ENCODE peak calls at places on chromosomes 3 and 15, in four cellular contexts. N is ovary, Q is heart left ventricle, I is spleen. G is an unnamed sample.

GRCh38 chr3:116020989-116021388 is 397.7 kb downstream of the GAP43 start:
- DNase-seq in N (no peak), Q (no peak), I (no peak), G (no peak)

GRCh38 chr3:42780892-42781700 is 8.0 kb upstream of the CCDC13 start:
- DNase-seq in I (no peak), N (no peak), Q (no peak), G (peak; percentile 50)

GRCh38 chr15:37107071-37107753 is 6.9 kb upstream of the MEIS2 start:
- DNase-seq in N (no peak), Q (no peak), I (no peak), G (no peak)

GRCh38 chr3:50516048-50516871 is 12.8 kb upstream of the CACNA2D2 start:
- DNase-seq in N (peak; percentile 73), I (peak; percentile 81), Q (peak; percentile 62), G (no peak)

GRCh38 chr3:177410734-177411133 is 213.5 kb upstream of the TBL1XR1 start:
- DNase-seq in N (no peak), I (no peak), Q (no peak), G (no peak)

GRCh38 chr15:100570282-100570681 is 31.7 kb downstream of the LINS1 start:
- DNase-seq in Q (no peak), N (no peak), I (no peak), G (no peak)

GRCh38 chr3:144053121-144053520 is 81.5 kb downstream of the DIPK2A start:
- DNase-seq in N (no peak), I (no peak), Q (no peak), G (no peak)

GRCh38 chr3:171874251-171874679 is 31.1 kb downstream of the TMEM212 start:
- DNase-seq in I (no peak), N (no peak), Q (no peak), G (no peak)

GRCh38 chr3:107676469-107677309 is 153.9 kb downstream of the BBX start:
- DNase-seq in Q (no peak), N (no peak), I (no peak), G (no peak)

GRCh38 chr3:196051336-196052076 is 30.4 kb downstream of the TFRC start:
- DNase-seq in N (no peak), Q (no peak), I (no peak), G (no peak)
- TF ChIP-seq POLR2A in N (no peak), Q (no peak), I (no peak), G (no peak)

GRCh38 chr15:40286794-40287193 is 3.9 kb upstream of the ANKRD63 start:
- DNase-seq in N (no peak), Q (no peak), I (no peak), G (no peak)
- TF ChIP-seq POLR2A in N (no peak), Q (no peak), I (no peak), G (no peak)

DNA sequence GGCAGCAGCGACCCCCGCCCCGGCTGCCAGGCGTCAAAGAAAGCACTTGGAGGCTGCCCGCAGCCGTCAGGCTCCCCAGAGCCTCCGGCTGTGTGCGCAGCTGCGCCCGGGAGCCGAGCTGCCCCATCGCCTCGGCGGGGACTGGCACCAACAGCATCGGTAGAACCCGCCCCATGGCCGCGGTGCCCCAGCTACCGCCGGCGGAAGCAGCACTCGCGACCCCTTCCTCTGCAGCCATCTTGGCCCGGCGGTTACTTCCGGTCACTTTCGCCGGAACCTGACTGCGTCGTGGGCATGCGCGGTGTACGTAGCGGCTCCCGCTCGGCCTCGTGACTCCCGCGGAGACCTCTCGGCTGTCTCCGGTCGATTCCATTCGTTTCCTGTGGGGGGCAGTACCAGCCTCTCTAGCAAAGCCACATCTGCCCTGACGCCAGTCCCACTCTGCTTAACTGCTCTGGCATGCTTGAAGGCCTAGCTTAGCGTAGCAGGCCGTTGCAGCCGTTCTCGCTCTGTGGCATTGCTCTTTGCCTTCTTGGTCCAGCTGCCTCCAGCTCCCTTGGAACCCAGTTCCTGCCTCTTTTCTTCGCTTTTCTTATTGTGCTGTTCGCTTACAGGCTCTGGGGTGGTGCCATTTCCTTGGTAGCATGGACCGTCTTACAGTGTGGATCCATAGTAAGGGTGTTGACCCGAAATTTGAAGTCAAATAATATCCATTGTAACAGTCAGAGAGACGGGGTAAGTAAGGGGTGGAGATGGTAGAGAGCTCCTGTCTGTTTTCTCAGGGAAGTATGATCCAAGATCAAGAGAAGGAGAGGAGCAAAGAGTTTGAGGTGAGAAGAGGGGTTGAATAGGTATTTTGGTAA is at the start of gene SPG11:
- DNase-seq in N (peak; percentile 96), I (peak; percentile 99), Q (peak; percentile 98), G (peak; percentile 88)
- TF ChIP-seq POLR2A in N (peak; percentile 84), I (peak; percentile 67), Q (no peak), G (peak; percentile 91)

GRCh38 chr15:39582977-39583585 is 2.2 kb downstream of the THBS1 start:
- DNase-seq in Q (no peak), N (no peak), I (no peak), G (no peak)
- TF ChIP-seq POLR2A in Q (no peak), N (no peak), I (no peak), G (no peak)

GRCh38 chr3:32398531-32398930 is 6.9 kb downstream of the CMTM7 start:
- DNase-seq in I (peak; percentile 86), Q (peak; percentile 52), N (no peak), G (no peak)

GRCh38 chr3:32399030-32399620 is 7.5 kb downstream of the CMTM7 start:
- DNase-seq in I (no peak), N (no peak), Q (no peak), G (peak; percentile 23)

GRCh38 chr3:32401541-32402052 is 9.9 kb downstream of the CMTM7 start:
- DNase-seq in Q (peak; percentile 85), N (peak; percentile 79), I (peak; percentile 95), G (peak; percentile 61)

GRCh38 chr3:32403663-32404062 is 12.0 kb downstream of the CMTM7 start:
- DNase-seq in I (no peak), Q (no peak), N (no peak), G (no peak)

DNA sequence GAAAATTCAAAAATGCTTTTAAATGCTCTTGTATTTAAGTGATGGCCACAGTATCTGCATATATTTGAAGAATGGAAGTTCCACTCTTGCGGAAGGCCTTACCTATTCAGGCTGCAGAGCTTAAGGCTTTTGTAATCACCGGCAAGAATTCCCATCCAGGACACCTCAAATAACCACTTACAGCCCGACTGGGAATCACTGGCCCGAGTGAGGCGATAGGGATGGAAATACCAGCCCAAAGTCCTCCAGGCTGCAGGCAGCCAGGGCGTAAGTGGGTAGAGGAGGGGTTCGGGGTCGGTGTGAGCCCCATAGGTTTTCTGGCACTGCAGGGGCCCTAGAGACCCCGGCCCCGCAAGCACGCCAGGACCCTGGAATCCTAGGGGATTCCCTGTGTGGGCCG is 9.5 kb downstream of the CMTM7 start:
- DNase-seq in Q (no peak), N (no peak), I (no peak), G (no peak)
- TF ChIP-seq POLR2A in Q (no peak), N (no peak), I (no peak), G (no peak)

GRCh38 chr15:23439513-23439912 is 7.5 kb downstream of the GOLGA6L2 start:
- DNase-seq in N (no peak), I (no peak), Q (no peak), G (no peak)
- TF ChIP-seq POLR2A in N (no peak), I (no peak), Q (no peak), G (no peak)

GRCh38 chr3:48607519-48607918 is 1.9 kb downstream of the UQCRC1 start:
- DNase-seq in I (no peak), Q (no peak), N (no peak), G (no peak)
- TF ChIP-seq POLR2A in I (no peak), Q (no peak), N (no peak), G (no peak)

GRCh38 chr3:49025793-49026520 is 3.2 kb downstream of the IMPDH2 start:
- DNase-seq in I (no peak), Q (no peak), N (no peak), G (no peak)
- TF ChIP-seq POLR2A in I (no peak), Q (no peak), N (no peak), G (no peak)